ENCODE peak calls at places on chromosomes 6 and 20, in seven cellular contexts. D is sigmoid colon, P is H9, X is A673, J is Peyer's patch, Q is uterus, Z is pancreas. R is an unnamed sample.

GRCh38 chr6:108562503-108562993 is 1.8 kb downstream of the FOXO3 start:
- DNase-seq in D (peak), P (peak), X (peak), J (peak), Q (peak), Z (peak), R (peak)

GRCh38 chr6:25303234-25303633 is 24.1 kb downstream of the CARMIL1 start:
- DNase-seq in D (no peak), P (no peak), X (no peak), J (no peak), Q (no peak), Z (no peak), R (no peak)

GRCh38 chr6:28943223-28943556 is 19.4 kb upstream of the TRIM27 start:
- DNase-seq in D (no peak), P (no peak), X (no peak), J (no peak), Q (no peak), Z (no peak), R (no peak)

GRCh38 chr6:34094474-34095135 is 51.3 kb downstream of the GRM4 start:
- DNase-seq in D (no peak), P (no peak), X (no peak), J (no peak), Q (no peak), Z (no peak), R (no peak)

GRCh38 chr6:106860940-106861339 is 113.6 kb downstream of the CD24 start:
- DNase-seq in D (no peak), P (no peak), X (no peak), J (no peak), Q (no peak), Z (no peak), R (no peak)

GRCh38 chr20:63538204-63539091 is 1.3 kb upstream of the PTK6 start:
- DNase-seq in D (no peak), P (no peak), X (no peak), J (peak), Q (no peak), Z (peak), R (no peak)

GRCh38 chr6:56669041-56669440 is 26.4 kb upstream of the DST start:
- DNase-seq in D (no peak), P (no peak), X (no peak), J (no peak), Q (no peak), Z (no peak), R (no peak)

GRCh38 chr20:52953020-52953419 is 19.1 kb upstream of the TSHZ2 start:
- DNase-seq in D (no peak), P (no peak), X (no peak), J (no peak), Q (no peak), Z (no peak), R (no peak)

GRCh38 chr6:98653171-98653570 is 181.2 kb upstream of the POU3F2 start:
- DNase-seq in D (no peak), P (no peak), X (peak), J (no peak), Q (no peak), Z (no peak), R (no peak)

GRCh38 chr6:89763550-89763949 is 56.0 kb downstream of the MDN1 start:
- DNase-seq in D (no peak), P (no peak), X (no peak), J (no peak), Q (no peak), Z (no peak), R (no peak)

GRCh38 chr6:93423542-93423941 is 4.2 kb upstream of the EPHA7 start:
- DNase-seq in D (peak), P (peak), X (peak), J (no peak), Q (no peak), Z (peak), R (no peak)

GRCh38 chr6:45320349-45320748 is 7.8 kb upstream of the RUNX2 start:
- DNase-seq in D (no peak), P (no peak), X (no peak), J (no peak), Q (no peak), Z (no peak), R (no peak)

DNA sequence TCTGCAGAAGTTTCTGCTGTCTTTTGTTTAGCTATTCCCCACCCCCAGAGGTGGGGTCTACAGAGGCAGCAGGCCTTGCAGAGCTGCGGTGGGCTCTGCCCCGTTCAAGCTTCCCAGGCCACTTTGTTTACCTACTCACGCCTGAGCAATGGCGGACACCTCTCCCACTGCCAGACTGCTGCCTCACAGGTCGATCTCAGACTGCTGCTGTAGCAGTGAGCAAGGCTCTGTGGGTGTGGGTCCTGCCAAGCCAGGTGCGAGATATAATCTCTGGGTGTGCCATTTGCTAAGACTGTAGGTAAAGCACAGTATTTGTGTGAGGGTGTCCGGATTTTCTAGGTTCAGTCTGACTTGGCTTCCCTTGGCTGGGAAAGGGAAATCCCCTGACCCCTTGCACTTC is 23.6 kb upstream of the ZNF337 start:
- DNase-seq in D (no peak), P (no peak), X (no peak), J (no peak), Q (no peak), Z (no peak), R (no peak)
- H3K27ac ChIP-seq in D (no peak), P (no peak), X (no peak), J (no peak), Q (no peak), Z (no peak), R (no peak)

DNA sequence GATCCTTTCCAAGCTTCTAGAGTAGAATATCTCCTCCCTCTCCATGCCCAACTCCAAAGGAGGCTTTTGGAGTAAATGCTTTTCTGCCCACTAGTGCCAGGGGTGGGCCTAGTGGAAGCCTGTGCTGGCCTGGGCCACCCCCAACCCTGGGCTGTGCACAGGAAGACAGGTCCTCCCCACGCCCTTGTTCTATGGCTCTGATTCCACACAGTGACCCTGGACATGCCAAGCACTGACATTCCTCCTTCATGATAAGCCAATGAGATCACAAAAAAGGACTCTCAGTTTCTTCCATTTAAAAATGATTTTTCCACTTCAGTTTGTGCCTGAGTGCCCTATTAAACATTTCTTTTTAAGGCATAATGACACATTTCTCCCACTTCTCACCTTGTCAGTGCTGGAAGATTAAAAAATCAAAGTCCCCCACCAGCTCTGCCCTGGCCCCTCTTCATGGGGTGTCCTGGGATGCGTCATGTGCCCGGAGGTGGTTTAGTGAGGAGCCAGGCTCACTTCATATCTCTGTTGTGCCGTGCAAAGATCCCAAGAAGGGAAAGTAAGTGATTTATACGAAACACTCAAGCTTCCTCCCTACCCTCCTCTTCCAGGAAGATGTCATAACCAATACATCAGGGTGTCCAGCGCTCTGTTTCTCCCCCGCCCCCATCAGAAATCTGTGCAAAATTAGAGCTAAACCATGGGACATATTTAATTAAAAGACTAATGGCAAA is 255.0 kb downstream of the NRN1 start:
- DNase-seq in D (no peak), P (no peak), X (peak), J (no peak), Q (no peak), Z (no peak), R (no peak)
- H3K27ac ChIP-seq in D (no peak), P (no peak), X (peak), J (no peak), Q (no peak), Z (no peak), R (no peak)

GRCh38 chr6:40573221-40573620 is 13.9 kb downstream of the LRFN2 start:
- DNase-seq in D (no peak), P (no peak), X (no peak), J (no peak), Q (no peak), Z (no peak), R (no peak)
- H3K27ac ChIP-seq in D (no peak), P (no peak), X (peak), J (no peak), Q (no peak), Z (no peak), R (no peak)

DNA sequence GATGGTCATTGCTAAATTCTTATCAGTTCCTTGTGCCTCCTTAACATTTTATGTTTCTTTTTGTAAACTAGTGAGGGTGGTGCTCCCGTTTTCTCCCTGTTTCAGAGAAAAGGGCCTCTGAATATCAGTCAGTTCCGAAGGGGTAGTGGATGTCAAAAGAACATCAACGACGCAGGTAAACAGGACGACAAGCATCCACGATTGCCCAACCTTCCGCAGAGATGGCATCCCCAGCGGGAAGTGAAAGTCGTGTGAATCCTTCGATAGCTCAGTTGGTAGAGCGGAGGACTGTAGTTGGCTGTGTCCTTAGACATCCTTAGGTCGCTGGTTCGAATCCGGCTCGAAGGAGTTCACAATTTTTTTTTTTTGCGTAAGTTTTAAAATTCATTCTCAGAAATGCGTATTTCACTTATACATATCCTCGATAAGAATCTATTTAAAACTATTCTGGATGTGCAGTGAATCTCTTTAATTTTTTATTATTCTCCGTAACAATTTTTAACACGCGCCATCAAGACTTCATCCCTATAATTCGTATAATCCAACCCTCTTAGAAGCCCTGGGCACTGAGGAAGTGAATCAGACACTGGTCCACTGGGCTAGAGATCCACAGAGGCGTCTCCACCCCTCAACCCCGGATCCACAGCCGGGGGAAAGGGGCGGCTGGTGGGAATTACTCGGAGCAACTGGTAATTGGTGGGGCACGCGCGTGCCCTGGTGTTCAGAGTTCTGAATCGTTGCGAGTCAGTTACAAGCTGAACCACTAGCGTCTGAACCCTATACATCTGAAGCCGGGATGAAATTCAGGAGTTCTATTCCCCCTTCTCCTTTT is 27.9 kb upstream of the ABT1 start:
- DNase-seq in D (peak), P (peak), X (peak), J (peak), Q (peak), Z (peak), R (peak)
- H3K27ac ChIP-seq in D (peak), P (no peak), X (peak), J (peak), Q (peak), Z (no peak), R (no peak)

R was measured in suprapubic skin.